ENCODE peak calls at places on chromosomes 7 and 10, in eight cellular contexts. E is heart left ventricle, U is GM23338, M is PC-3, Q is A549, V is astrocyte of the spinal cord, S is WERI-Rb-1, A is keratinocyte. C is an unnamed sample.

GRCh38 chr10:123083811-123084210 is 52.0 kb upstream of the HMX3 start:
- DNase-seq in S (no peak), E (no peak), V (no peak), A (no peak), Q (no peak), M (no peak), U (no peak), C (no peak)

GRCh38 chr10:101066890-101067355 is 5.1 kb downstream of the KAZALD1 start:
- DNase-seq in U (no peak), Q (peak; percentile 36), A (no peak), M (no peak), V (no peak), S (peak; percentile 29), E (no peak), C (no peak)

GRCh38 chr10:68179016-68179415 is 52.9 kb downstream of the ATOH7 start:
- DNase-seq in M (no peak), V (no peak), Q (no peak), U (no peak), S (no peak), A (no peak), E (no peak), C (no peak)

GRCh38 chr7:112880786-112881418 is 90.7 kb upstream of the TMEM168 start:
- DNase-seq in M (no peak), S (no peak), U (no peak), Q (no peak), A (no peak), E (no peak), V (no peak), C (no peak)

GRCh38 chr7:106386958-106387357 is 102.2 kb upstream of the NAMPT start:
- DNase-seq in A (no peak), U (no peak), E (no peak), M (no peak), Q (no peak), V (no peak), S (no peak), C (no peak)

GRCh38 chr10:68665841-68666240 is 55.2 kb upstream of the CCAR1 start:
- DNase-seq in V (no peak), A (no peak), M (peak; percentile 58), S (no peak), Q (no peak), U (no peak), E (no peak), C (no peak)

GRCh38 chr7:139825666-139826290 is 3.3 kb upstream of the TBXAS1 start:
- DNase-seq in V (peak; percentile 65), Q (no peak), M (peak; percentile 52), E (no peak), U (no peak), A (no peak), S (no peak), C (no peak)

GRCh38 chr10:82308641-82309040 is 433.6 kb downstream of the NRG3 start:
- DNase-seq in A (no peak), M (no peak), E (no peak), V (no peak), U (no peak), S (no peak), Q (no peak), C (no peak)

GRCh38 chr10:69901623-69902505 is 100.2 kb downstream of the COL13A1 start:
- DNase-seq in Q (peak; percentile 96), V (peak; percentile 50), E (peak; percentile 42), S (peak; percentile 92), A (no peak), M (peak; percentile 78), U (peak; percentile 79), C (no peak)

GRCh38 chr7:75650062-75650461 is 88.7 kb downstream of the HIP1 start:
- DNase-seq in A (no peak), E (no peak), Q (no peak), M (no peak), S (no peak), V (no peak), U (peak; percentile 72), C (no peak)

GRCh38 chr7:18494821-18495408 is 634 bp upstream of the HDAC9 start:
- DNase-seq in Q (no peak), U (peak; percentile 15), M (no peak), E (no peak), A (no peak), V (peak; percentile 71), S (no peak), C (no peak)

DNA sequence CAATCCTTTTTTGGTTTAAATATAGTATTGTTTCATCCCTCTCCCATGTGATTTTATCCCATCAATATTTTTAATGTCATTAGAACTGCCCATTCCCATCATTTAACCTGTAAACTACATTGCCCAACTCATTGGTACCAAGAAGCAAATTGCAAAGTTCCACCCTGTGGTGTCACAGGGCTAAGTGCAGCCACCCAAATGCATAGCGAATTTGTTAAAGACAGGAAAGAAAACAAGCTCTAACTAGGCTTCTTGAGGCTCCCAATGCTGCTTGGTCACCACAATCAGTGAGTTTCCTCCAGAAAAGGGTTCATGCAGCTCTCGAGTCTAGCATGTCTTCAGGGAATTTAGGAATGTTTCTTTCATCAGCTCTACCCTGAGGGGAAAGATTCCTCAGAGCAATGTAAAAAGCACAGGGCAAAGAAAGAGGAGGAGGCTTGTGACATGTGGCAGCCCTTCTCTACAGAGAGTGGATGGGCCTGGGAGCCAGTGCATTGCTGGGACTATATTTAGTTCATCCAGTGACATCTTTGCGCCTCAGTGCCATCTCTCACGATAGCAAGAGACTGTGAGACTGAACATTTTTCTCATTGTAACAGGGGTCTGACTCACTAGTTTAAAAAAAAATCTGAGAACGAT is 58.1 kb downstream of the CAV1 start:
- DNase-seq in A (no peak), V (peak; percentile 61), S (no peak), U (no peak), Q (no peak), M (no peak), E (peak; percentile 74), C (no peak)
- TF ChIP-seq CTCF in A (no peak), V (no peak), S (no peak), U (no peak), Q (no peak), M (no peak), E (no peak), C (no peak)

DNA sequence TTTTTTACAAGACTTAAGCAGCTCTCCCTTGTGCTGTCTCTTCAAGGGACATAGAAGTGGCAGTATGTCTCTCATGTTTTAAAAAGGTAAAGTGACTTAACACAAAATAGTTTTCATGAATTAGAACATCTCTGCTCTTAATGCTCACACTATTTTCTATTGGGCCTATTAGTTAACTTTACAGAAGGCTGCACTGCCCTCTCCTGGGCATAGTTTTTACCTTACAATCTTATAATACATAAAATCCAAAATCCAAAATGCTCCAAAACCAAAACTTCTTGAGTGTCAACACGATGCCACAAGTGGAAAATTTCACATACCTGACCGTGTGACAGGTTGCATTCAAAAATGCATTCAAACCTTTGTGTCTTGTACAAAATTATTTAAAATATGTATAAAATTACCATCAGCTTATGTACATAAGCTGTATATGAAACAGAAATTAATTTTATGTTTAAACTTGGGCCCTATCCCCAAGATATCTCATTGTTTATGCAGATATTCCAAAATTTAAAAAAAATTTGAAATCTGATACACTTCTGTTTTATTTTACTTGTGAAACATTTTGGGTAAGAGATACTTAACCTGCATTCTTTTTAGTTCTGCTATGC is 25.8 kb downstream of the TES start:
- DNase-seq in Q (peak; percentile 31), U (peak; percentile 67), M (peak; percentile 70), V (peak; percentile 71), A (no peak), S (peak; percentile 20), E (peak; percentile 52), C (no peak)
- H3K4me3 ChIP-seq in Q (no peak overlapping the region), U (no peak overlapping the region), M (no peak overlapping the region), V (no peak overlapping the region), A (no peak overlapping the region), S (no peak overlapping the region), E (no peak overlapping the region), C (no peak overlapping the region)

GRCh38 chr10:97333601-97334369 is 744 bp downstream of the FRAT2 start:
- DNase-seq in E (peak; percentile 66), S (no peak), V (peak; percentile 54), Q (no peak), U (peak; percentile 48), A (no peak), M (peak; percentile 47), C (no peak)
- TF ChIP-seq CTCF in E (no peak), S (no peak), V (no peak), Q (no peak), U (no peak), A (no peak), M (no peak), C (no peak)

GRCh38 chr10:72693599-72693915 is 1.6 kb downstream of the MCU start:
- DNase-seq in A (no peak), U (no peak), M (no peak), V (no peak), S (no peak), E (no peak), Q (no peak), C (no peak)
- H3K4me3 ChIP-seq in A (peak overlapping the region; percentile 90), U (peak overlapping the region; percentile 90), M (peak overlapping the region; percentile 94), V (peak overlapping the region; percentile 94), S (no peak overlapping the region), E (no peak overlapping the region), Q (peak overlapping the region; percentile 80), C (peak overlapping the region; percentile 98)

GRCh38 chr10:72567884-72568283 is 58.0 kb downstream of the MICU1 start:
- DNase-seq in U (peak; percentile 67), A (no peak), M (peak; percentile 48), V (peak; percentile 4), S (no peak), Q (peak; percentile 58), E (no peak), C (no peak)
- TF ChIP-seq CTCF in U (peak; percentile 60), A (peak; percentile 32), M (no peak), V (peak; percentile 43), S (peak; percentile 48), Q (peak; percentile 65), E (peak; percentile 34), C (peak; percentile 52)

GRCh38 chr10:89297791-89298190 is 4.1 kb upstream of the IFIT2 start:
- DNase-seq in A (no peak), E (no peak), S (no peak), Q (no peak), U (no peak), M (no peak), V (no peak), C (no peak)

GRCh38 chr10:89294840-89295239 is 7.0 kb upstream of the IFIT2 start:
- DNase-seq in S (no peak), U (no peak), V (no peak), E (no peak), M (no peak), A (no peak), Q (no peak), C (no peak)

GRCh38 chr10:89297356-89297755 is 4.5 kb upstream of the IFIT2 start:
- DNase-seq in A (no peak), S (no peak), M (no peak), U (no peak), V (no peak), E (no peak), Q (no peak), C (no peak)

GRCh38 chr10:89295597-89295996 is 6.2 kb upstream of the IFIT2 start:
- DNase-seq in U (no peak), S (no peak), Q (no peak), E (no peak), V (peak; percentile 64), A (no peak), M (no peak), C (no peak)

GRCh38 chr10:89296227-89296648 is 5.6 kb upstream of the IFIT2 start:
- DNase-seq in M (no peak), S (no peak), Q (no peak), U (no peak), V (no peak), A (no peak), E (no peak), C (peak; percentile 8)
- H3K4me3 ChIP-seq in M (no peak overlapping the region), S (no peak overlapping the region), Q (no peak overlapping the region), U (no peak overlapping the region), V (no peak overlapping the region), A (no peak overlapping the region), E (no peak overlapping the region), C (no peak overlapping the region)

C was measured in GM12864.